ENCODE peak calls at places on chromosome 14, in nine cellular contexts. Q, D, A, L, P, V, C, N and E are unnamed samples.

GRCh38 chr14:54427914-54428313 is 13.3 kb downstream of the CNIH1 start:
- DNase-seq in Q (no peak), D (no peak), A (no peak), L (no peak), P (no peak), V (no peak), C (no peak), N (no peak), E (no peak)

GRCh38 chr14:67510121-67510520 is 21.6 kb upstream of the TMEM229B start:
- DNase-seq in Q (no peak), D (no peak), A (no peak), L (no peak), P (no peak), V (no peak), C (no peak), N (no peak), E (no peak)

GRCh38 chr14:99350751-99351150 is 78.8 kb upstream of the BCL11B start:
- DNase-seq in Q (no peak), D (no peak), A (no peak), L (no peak), P (no peak), V (no peak), C (no peak), N (no peak), E (no peak)

GRCh38 chr14:37874429-37875109 is 279.1 kb downstream of the TTC6 start:
- DNase-seq in Q (no peak), D (peak), A (peak), L (peak), P (peak), V (peak), C (peak), N (peak), E (peak)

GRCh38 chr14:64196668-64197411 is 97.3 kb downstream of the ESR2 start:
- DNase-seq in Q (no peak), D (no peak), A (no peak), L (no peak), P (peak), V (no peak), C (peak), N (peak), E (no peak)

GRCh38 chr14:54566410-54567223 is at the start of gene SAMD4A:
- DNase-seq in Q (peak), D (peak), A (peak), L (no peak), P (peak), V (peak), C (peak), N (peak), E (peak)

GRCh38 chr14:34785223-34786006 is 71.0 kb upstream of the CFL2 start:
- DNase-seq in Q (no peak), D (no peak), A (no peak), L (no peak), P (no peak), V (no peak), C (peak), N (no peak), E (no peak)

GRCh38 chr14:75049731-75050201 is 1.5 kb downstream of the MLH3 start:
- DNase-seq in Q (no peak), D (no peak), A (no peak), L (no peak), P (no peak), V (no peak), C (no peak), N (no peak), E (no peak)

GRCh38 chr14:58814476-58814875 is 176.7 kb downstream of the DACT1 start:
- DNase-seq in Q (no peak), D (no peak), A (no peak), L (no peak), P (no peak), V (no peak), C (no peak), N (no peak), E (no peak)

GRCh38 chr14:69644814-69645213 is 33.4 kb downstream of the SUSD6 start:
- DNase-seq in Q (no peak), D (no peak), A (no peak), L (no peak), P (no peak), V (no peak), C (no peak), N (no peak), E (no peak)

GRCh38 chr14:65637780-65638179 is 225.2 kb downstream of the FUT8 start:
- DNase-seq in Q (no peak), D (no peak), A (peak), L (no peak), P (peak), V (peak), C (peak), N (no peak), E (no peak)

GRCh38 chr14:52131640-52132320 is 62.9 kb upstream of the NID2 start:
- DNase-seq in Q (peak), D (peak), A (peak), L (peak), P (peak), V (no peak), C (peak), N (peak), E (no peak)

GRCh38 chr14:90319634-90320541 is 11.9 kb downstream of the NRDE2 start:
- DNase-seq in Q (no peak), D (no peak), A (no peak), L (no peak), P (no peak), V (no peak), C (no peak), N (no peak), E (no peak)